ENCODE peak calls at places on chromosomes 11 and 22, in nine cellular contexts. L, P, C, K, J, Z, O, Q and V are unnamed samples.
A peak's percentile ranks its signal among the peaks of the same experiment; 100 is the strongest.

GRCh38 chr22:43526951-43527350 is 115.1 kb downstream of the MPPED1 start:
- DNase-seq in L (no peak), P (no peak), C (no peak), K (no peak), J (no peak), Z (no peak), O (no peak), Q (no peak), V (peak; percentile 58)

GRCh38 chr22:48884786-48885185 is 942.9 kb downstream of the BRD1 start:
- DNase-seq in L (no peak), P (no peak), C (no peak), K (no peak), J (no peak), Z (no peak), O (no peak), Q (no peak), V (peak; percentile 48)

GRCh38 chr22:45602824-45603301 is 68.8 kb upstream of the ATXN10 start:
- DNase-seq in L (no peak), P (no peak), C (no peak), K (no peak), J (peak; percentile 31), Z (no peak), O (no peak), Q (peak; percentile 99), V (peak; percentile 61)

GRCh38 chr11:103085758-103086365 is 6.1 kb downstream of the DCUN1D5 start:
- DNase-seq in L (no peak), P (no peak), C (no peak), K (no peak), J (no peak), Z (no peak), O (no peak), Q (no peak), V (no peak)

GRCh38 chr22:30863161-30863833 is 105.3 kb downstream of the MORC2 start:
- DNase-seq in L (no peak), P (no peak), C (no peak), K (no peak), J (no peak), Z (no peak), O (no peak), Q (no peak), V (peak; percentile 50)

GRCh38 chr11:127034973-127035372 is 34.4 kb upstream of the KIRREL3 start:
- DNase-seq in L (no peak), P (no peak), C (no peak), K (no peak), J (no peak), Z (no peak), O (no peak), Q (no peak), V (no peak)

GRCh38 chr22:41324818-41325528 is 23.6 kb downstream of the ZC3H7B start:
- DNase-seq in L (no peak), P (no peak), C (no peak), K (no peak), J (no peak), Z (no peak), O (no peak), Q (no peak), V (no peak)

GRCh38 chr22:38850941-38851849 is 7.4 kb upstream of the NPTXR start:
- DNase-seq in L (no peak), P (no peak), C (no peak), K (no peak), J (peak; percentile 48), Z (no peak), O (no peak), Q (peak; percentile 57), V (no peak)

GRCh38 chr11:27786864-27787263 is 86.6 kb upstream of the BDNF start:
- DNase-seq in L (no peak), P (no peak), C (no peak), K (no peak), J (no peak), Z (no peak), O (no peak), Q (no peak), V (no peak)

GRCh38 chr22:16845881-16846280 is 20.7 kb upstream of the XKR3 start:
- DNase-seq in L (no peak), P (no peak), C (no peak), K (no peak), J (no peak), Z (no peak), O (no peak), Q (no peak), V (no peak)

GRCh38 chr22:19619144-19620009 is 94.9 kb upstream of the SEPTIN5 start:
- DNase-seq in L (no peak), P (no peak), C (no peak), K (no peak), J (no peak), Z (no peak), O (no peak), Q (no peak), V (no peak)

GRCh38 chr11:64266339-64266738 is 15.0 kb downstream of the PLCB3 start:
- DNase-seq in L (no peak), P (no peak), C (no peak), K (no peak), J (peak; percentile 45), Z (no peak), O (no peak), Q (no peak), V (no peak)

GRCh38 chr11:125062931-125063428 is at the start of gene SLC37A2:
- DNase-seq in L (no peak), P (peak; percentile 15), C (no peak), K (peak; percentile 74), J (peak; percentile 61), Z (peak; percentile 17), O (peak; percentile 16), Q (peak; percentile 18), V (peak; percentile 83)

GRCh38 chr22:17732251-17732854 is 41.9 kb downstream of the BID start:
- DNase-seq in L (no peak), P (no peak), C (no peak), K (no peak), J (no peak), Z (no peak), O (no peak), Q (no peak), V (no peak)

GRCh38 chr11:63762662-63763505 is 5.7 kb downstream of the ZFTA start:
- DNase-seq in L (no peak), P (no peak), C (no peak), K (no peak), J (no peak), Z (no peak), O (no peak), Q (no peak), V (peak; percentile 85)

GRCh38 chr11:128146926-128147605 is 440.3 kb downstream of the ETS1 start:
- DNase-seq in L (no peak), P (no peak), C (no peak), K (no peak), J (no peak), Z (no peak), O (no peak), Q (no peak), V (no peak)